ENCODE peak calls at places on chromosome 3, in six cellular contexts. One of them, this sample, is unnamed.

GRCh38 chr3:127804141-127804540 is 18.2 kb downstream of the MGLL start:
- DNase-seq in colonic mucosa: no peak
- DNase-seq in endodermal cell: no peak
- DNase-seq in fibroblast of lung: no peak
- DNase-seq in endothelial cell of umbilical vein: no peak
- DNase-seq in astrocyte: no peak
- DNase-seq in this sample: no peak

GRCh38 chr3:64097920-64098319 is 74.6 kb upstream of the PSMD6 start:
- DNase-seq in colonic mucosa: no peak
- DNase-seq in endodermal cell: no peak
- DNase-seq in fibroblast of lung: no peak
- DNase-seq in endothelial cell of umbilical vein: no peak
- DNase-seq in astrocyte: no peak
- DNase-seq in this sample: no peak

GRCh38 chr3:15875016-15875689 is 77.4 kb upstream of the ANKRD28 start:
- DNase-seq in colonic mucosa: no peak
- DNase-seq in endodermal cell: no peak
- DNase-seq in fibroblast of lung: peak; percentile 84
- DNase-seq in endothelial cell of umbilical vein: no peak
- DNase-seq in astrocyte: peak; percentile 77
- DNase-seq in this sample: no peak

GRCh38 chr3:30576946-30577345 is 29.5 kb upstream of the TGFBR2 start:
- DNase-seq in colonic mucosa: no peak
- DNase-seq in endodermal cell: no peak
- DNase-seq in fibroblast of lung: peak; percentile 27
- DNase-seq in endothelial cell of umbilical vein: no peak
- DNase-seq in astrocyte: peak; percentile 8
- DNase-seq in this sample: no peak

GRCh38 chr3:14126017-14126902 is 1.4 kb downstream of the TMEM43 start:
- DNase-seq in colonic mucosa: no peak
- DNase-seq in endodermal cell: no peak
- DNase-seq in fibroblast of lung: no peak
- DNase-seq in endothelial cell of umbilical vein: no peak
- DNase-seq in astrocyte: no peak
- DNase-seq in this sample: peak; percentile 61

GRCh38 chr3:134449277-134449676 is 36.5 kb downstream of the ANAPC13 start:
- DNase-seq in colonic mucosa: peak; percentile 44
- DNase-seq in endodermal cell: peak; percentile 85
- DNase-seq in fibroblast of lung: no peak
- DNase-seq in endothelial cell of umbilical vein: peak; percentile 11
- DNase-seq in astrocyte: no peak
- DNase-seq in this sample: no peak

GRCh38 chr3:104846270-104846669 is 520.4 kb upstream of the ALCAM start:
- DNase-seq in colonic mucosa: no peak
- DNase-seq in endodermal cell: no peak
- DNase-seq in fibroblast of lung: peak; percentile 71
- DNase-seq in endothelial cell of umbilical vein: no peak
- DNase-seq in astrocyte: peak; percentile 54
- DNase-seq in this sample: no peak

GRCh38 chr3:41836360-41837134 is 125.4 kb downstream of the ULK4 start:
- DNase-seq in colonic mucosa: no peak
- DNase-seq in endodermal cell: no peak
- DNase-seq in fibroblast of lung: peak; percentile 20
- DNase-seq in endothelial cell of umbilical vein: no peak
- DNase-seq in astrocyte: no peak
- DNase-seq in this sample: no peak

GRCh38 chr3:108438542-108438941 is 71.9 kb downstream of the MYH15 start:
- DNase-seq in colonic mucosa: no peak
- DNase-seq in endodermal cell: no peak
- DNase-seq in fibroblast of lung: no peak
- DNase-seq in endothelial cell of umbilical vein: no peak
- DNase-seq in astrocyte: no peak
- DNase-seq in this sample: no peak

GRCh38 chr3:62261121-62261520 is 112.2 kb downstream of the FEZF2 start:
- DNase-seq in colonic mucosa: no peak
- DNase-seq in endodermal cell: no peak
- DNase-seq in fibroblast of lung: no peak
- DNase-seq in endothelial cell of umbilical vein: no peak
- DNase-seq in astrocyte: no peak
- DNase-seq in this sample: no peak

GRCh38 chr3:3739345-3740060 is 59.7 kb upstream of the LRRN1 start:
- DNase-seq in colonic mucosa: no peak
- DNase-seq in endodermal cell: no peak
- DNase-seq in fibroblast of lung: no peak
- DNase-seq in endothelial cell of umbilical vein: no peak
- DNase-seq in astrocyte: no peak
- DNase-seq in this sample: no peak

GRCh38 chr3:174776123-174776522 is 83.0 kb upstream of the NAALADL2 start:
- DNase-seq in colonic mucosa: no peak
- DNase-seq in endodermal cell: no peak
- DNase-seq in fibroblast of lung: peak; percentile 34
- DNase-seq in endothelial cell of umbilical vein: no peak
- DNase-seq in astrocyte: peak; percentile 14
- DNase-seq in this sample: no peak

GRCh38 chr3:38577089-38578080 is 72.1 kb downstream of the SCN5A start:
- DNase-seq in colonic mucosa: no peak
- DNase-seq in endodermal cell: no peak
- DNase-seq in fibroblast of lung: no peak
- DNase-seq in endothelial cell of umbilical vein: no peak
- DNase-seq in astrocyte: no peak
- DNase-seq in this sample: peak; percentile 22

GRCh38 chr3:18738393-18739097 is 313.4 kb upstream of the SATB1 start:
- DNase-seq in colonic mucosa: no peak
- DNase-seq in endodermal cell: no peak
- DNase-seq in fibroblast of lung: no peak
- DNase-seq in endothelial cell of umbilical vein: no peak
- DNase-seq in astrocyte: no peak
- DNase-seq in this sample: no peak

GRCh38 chr3:59545369-59545768 is 495.5 kb upstream of the CFAP20DC start:
- DNase-seq in colonic mucosa: no peak
- DNase-seq in endodermal cell: no peak
- DNase-seq in fibroblast of lung: peak; percentile 81
- DNase-seq in endothelial cell of umbilical vein: no peak
- DNase-seq in astrocyte: peak; percentile 70
- DNase-seq in this sample: no peak

GRCh38 chr3:27141668-27142067 is 227.5 kb downstream of the NEK10 start:
- DNase-seq in colonic mucosa: no peak
- DNase-seq in endodermal cell: peak; percentile 49
- DNase-seq in fibroblast of lung: no peak
- DNase-seq in endothelial cell of umbilical vein: no peak
- DNase-seq in astrocyte: no peak
- DNase-seq in this sample: no peak

GRCh38 chr3:165125836-165126235 is 47.5 kb upstream of the SI start:
- DNase-seq in colonic mucosa: no peak
- DNase-seq in endodermal cell: no peak
- DNase-seq in fibroblast of lung: no peak
- DNase-seq in endothelial cell of umbilical vein: no peak
- DNase-seq in astrocyte: no peak
- DNase-seq in this sample: no peak

GRCh38 chr3:126960604-126960995 is 22.3 kb upstream of the PLXNA1 start:
- DNase-seq in colonic mucosa: no peak
- DNase-seq in endodermal cell: no peak
- DNase-seq in fibroblast of lung: no peak
- DNase-seq in endothelial cell of umbilical vein: no peak
- DNase-seq in astrocyte: no peak
- DNase-seq in this sample: peak; percentile 67

GRCh38 chr3:184240384-184241140 is 8.2 kb downstream of the ALG3 start:
- DNase-seq in colonic mucosa: no peak
- DNase-seq in endodermal cell: peak; percentile 81
- DNase-seq in fibroblast of lung: peak; percentile 33
- DNase-seq in endothelial cell of umbilical vein: peak; percentile 34
- DNase-seq in astrocyte: no peak
- DNase-seq in this sample: peak; percentile 48

GRCh38 chr3:49567406-49567805 is 13.1 kb downstream of the BSN start:
- DNase-seq in colonic mucosa: no peak
- DNase-seq in endodermal cell: no peak
- DNase-seq in fibroblast of lung: no peak
- DNase-seq in endothelial cell of umbilical vein: no peak
- DNase-seq in astrocyte: no peak
- DNase-seq in this sample: no peak

GRCh38 chr3:18412684-18413083 is 12.5 kb downstream of the SATB1 start:
- DNase-seq in colonic mucosa: no peak
- DNase-seq in endodermal cell: no peak
- DNase-seq in fibroblast of lung: no peak
- DNase-seq in endothelial cell of umbilical vein: no peak
- DNase-seq in astrocyte: no peak
- DNase-seq in this sample: no peak

GRCh38 chr3:4063916-4064592 is 239.1 kb upstream of the SETMAR start:
- DNase-seq in colonic mucosa: no peak
- DNase-seq in endodermal cell: no peak
- DNase-seq in fibroblast of lung: no peak
- DNase-seq in endothelial cell of umbilical vein: no peak
- DNase-seq in astrocyte: no peak
- DNase-seq in this sample: no peak

GRCh38 chr3:128215800-128216495 is 62.7 kb downstream of the EEFSEC start:
- DNase-seq in colonic mucosa: no peak
- DNase-seq in endodermal cell: no peak
- DNase-seq in fibroblast of lung: peak; percentile 4
- DNase-seq in endothelial cell of umbilical vein: no peak
- DNase-seq in astrocyte: peak; percentile 6
- DNase-seq in this sample: no peak

GRCh38 chr3:71064976-71065763 is 518.4 kb downstream of the FOXP1 start:
- DNase-seq in colonic mucosa: peak; percentile 70
- DNase-seq in endodermal cell: peak; percentile 88
- DNase-seq in fibroblast of lung: peak; percentile 47
- DNase-seq in endothelial cell of umbilical vein: peak; percentile 67
- DNase-seq in astrocyte: no peak
- DNase-seq in this sample: peak; percentile 86

GRCh38 chr3:141452045-141452444 is 34.8 kb upstream of the RASA2 start:
- DNase-seq in colonic mucosa: no peak
- DNase-seq in endodermal cell: peak; percentile 68
- DNase-seq in fibroblast of lung: peak; percentile 61
- DNase-seq in endothelial cell of umbilical vein: peak; percentile 83
- DNase-seq in astrocyte: peak; percentile 41
- DNase-seq in this sample: no peak

GRCh38 chr3:11539677-11540076 is 104.0 kb downstream of the VGLL4 start:
- DNase-seq in colonic mucosa: no peak
- DNase-seq in endodermal cell: peak; percentile 72
- DNase-seq in fibroblast of lung: no peak
- DNase-seq in endothelial cell of umbilical vein: no peak
- DNase-seq in astrocyte: no peak
- DNase-seq in this sample: no peak

GRCh38 chr3:179811321-179812095 is 158.7 kb downstream of the USP13 start:
- DNase-seq in colonic mucosa: peak; percentile 19
- DNase-seq in endodermal cell: peak; percentile 76
- DNase-seq in fibroblast of lung: peak; percentile 85
- DNase-seq in endothelial cell of umbilical vein: peak; percentile 55
- DNase-seq in astrocyte: peak; percentile 83
- DNase-seq in this sample: no peak

GRCh38 chr3:25901796-25902195 is 111.9 kb downstream of the OXSM start:
- DNase-seq in colonic mucosa: no peak
- DNase-seq in endodermal cell: no peak
- DNase-seq in fibroblast of lung: no peak
- DNase-seq in endothelial cell of umbilical vein: no peak
- DNase-seq in astrocyte: no peak
- DNase-seq in this sample: no peak

GRCh38 chr3:139312959-139313358 is 30.9 kb upstream of the MRPS22 start:
- DNase-seq in colonic mucosa: no peak
- DNase-seq in endodermal cell: no peak
- DNase-seq in fibroblast of lung: peak; percentile 77
- DNase-seq in endothelial cell of umbilical vein: no peak
- DNase-seq in astrocyte: peak; percentile 66
- DNase-seq in this sample: no peak

DNA sequence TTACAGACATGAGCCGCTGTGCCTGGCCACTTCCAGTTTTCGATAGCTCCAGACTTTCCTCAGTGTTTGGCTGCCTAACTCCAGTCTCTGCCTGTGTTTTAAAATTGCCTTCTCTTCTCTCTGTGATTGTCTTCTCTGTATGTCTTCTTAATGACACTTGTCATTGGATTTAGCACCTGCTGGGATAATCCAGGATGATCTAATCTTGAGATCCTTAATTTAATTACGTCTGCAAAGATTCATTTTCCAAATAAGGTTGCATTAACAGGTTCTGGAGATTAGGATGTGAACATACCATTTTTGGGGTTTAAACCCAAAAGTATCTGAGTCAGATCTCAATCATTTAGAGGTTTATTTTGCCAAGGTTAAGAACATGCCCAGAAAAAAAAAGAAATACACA is 222.2 kb upstream of the PDZRN3 start:
- DNase-seq in colonic mucosa: no peak
- DNase-seq in endodermal cell: no peak
- DNase-seq in fibroblast of lung: no peak
- DNase-seq in endothelial cell of umbilical vein: no peak
- DNase-seq in astrocyte: no peak
- DNase-seq in this sample: no peak
- TF ChIP-seq CTCF in colonic mucosa: no peak
- TF ChIP-seq CTCF in endodermal cell: no peak
- TF ChIP-seq CTCF in fibroblast of lung: no peak
- TF ChIP-seq CTCF in endothelial cell of umbilical vein: no peak
- TF ChIP-seq CTCF in astrocyte: no peak
- TF ChIP-seq CTCF in this sample: no peak

DNA sequence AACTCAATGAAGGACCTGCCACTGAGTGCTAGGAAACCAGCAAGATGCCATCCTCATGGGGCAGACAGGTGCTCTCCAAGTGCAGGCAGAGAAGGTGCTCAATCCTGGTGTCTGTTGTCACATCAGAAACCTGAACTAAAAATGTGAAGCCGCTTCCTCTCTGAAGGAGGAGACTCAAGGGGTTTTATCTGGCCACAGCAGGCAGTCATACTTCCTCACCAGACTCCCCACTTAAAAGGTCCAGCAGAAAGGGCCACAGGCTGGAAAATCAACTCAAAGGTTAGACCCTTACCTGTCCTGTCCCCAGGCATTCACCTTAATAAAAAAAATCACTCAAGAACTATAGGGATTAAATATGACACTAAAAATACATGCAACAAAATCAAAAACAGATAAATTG is 4.8 kb downstream of the CCDC12 start:
- DNase-seq in colonic mucosa: no peak
- DNase-seq in endodermal cell: no peak
- DNase-seq in fibroblast of lung: no peak
- DNase-seq in endothelial cell of umbilical vein: no peak
- DNase-seq in astrocyte: no peak
- DNase-seq in this sample: peak; percentile 3
- H3K9ac ChIP-seq in colonic mucosa: no peak overlapping the region
- H3K9ac ChIP-seq in endodermal cell: no peak overlapping the region
- H3K9ac ChIP-seq in fibroblast of lung: no peak overlapping the region
- H3K9ac ChIP-seq in endothelial cell of umbilical vein: no peak overlapping the region
- H3K9ac ChIP-seq in astrocyte: no peak overlapping the region
- H3K9ac ChIP-seq in this sample: peak overlapping the region; percentile 35

DNA sequence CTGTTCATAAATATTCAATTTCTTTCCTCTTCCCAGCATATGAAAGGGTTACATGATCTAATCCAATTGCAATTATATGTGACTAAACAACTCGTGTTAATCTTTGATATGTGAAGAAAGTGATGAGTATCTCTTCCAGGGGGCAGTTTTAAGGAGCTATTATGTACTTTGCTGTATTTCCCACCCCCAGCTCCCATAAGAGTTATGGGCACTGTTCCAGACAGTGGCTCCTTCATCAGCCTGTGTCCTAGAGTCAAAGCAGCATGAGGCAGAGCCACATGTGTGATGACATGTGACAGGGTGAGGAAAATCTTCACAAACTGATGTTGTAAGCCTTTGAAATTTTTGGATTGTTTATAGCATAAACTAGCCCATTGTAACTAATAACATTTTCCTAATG is 315.4 kb downstream of the DIPK2A start:
- DNase-seq in colonic mucosa: no peak
- DNase-seq in endodermal cell: no peak
- DNase-seq in fibroblast of lung: no peak
- DNase-seq in endothelial cell of umbilical vein: no peak
- DNase-seq in astrocyte: no peak
- DNase-seq in this sample: no peak
- H3K4me1 ChIP-seq in colonic mucosa: no peaks in the 10 kb centered on the region
- H3K4me1 ChIP-seq in endodermal cell: no peaks in the 10 kb centered on the region
- H3K4me1 ChIP-seq in fibroblast of lung: no peaks in the 10 kb centered on the region
- H3K4me1 ChIP-seq in endothelial cell of umbilical vein: no peaks in the 10 kb centered on the region
- H3K4me1 ChIP-seq in astrocyte: no peaks in the 10 kb centered on the region
- H3K4me1 ChIP-seq in this sample: no peaks in the 10 kb centered on the region

GRCh38 chr3:73768594-73769308 is 144.0 kb upstream of the PDZRN3 start:
- DNase-seq in colonic mucosa: no peak
- DNase-seq in endodermal cell: no peak
- DNase-seq in fibroblast of lung: no peak
- DNase-seq in endothelial cell of umbilical vein: no peak
- DNase-seq in astrocyte: no peak
- DNase-seq in this sample: no peak
- TF ChIP-seq CTCF in colonic mucosa: no peak
- TF ChIP-seq CTCF in endodermal cell: peak; percentile 35
- TF ChIP-seq CTCF in fibroblast of lung: no peak
- TF ChIP-seq CTCF in endothelial cell of umbilical vein: no peak
- TF ChIP-seq CTCF in astrocyte: no peak
- TF ChIP-seq CTCF in this sample: peak; percentile 20